ENCODE peak calls at places on chromosomes 16 and 17, in eight cellular contexts. R is endothelial cell of umbilical vein, N is transverse colon, D is suprapubic skin, G is heart left ventricle, P is sigmoid colon, O is A549, A is ovary. C is an unnamed sample.

GRCh38 chr17:36901506-36901905 is 35.8 kb upstream of the LHX1 start:
- DNase-seq in G (no peak), D (no peak), O (no peak), N (no peak), R (no peak), P (no peak), A (no peak), C (peak)

GRCh38 chr17:39568710-39569109 is 39.0 kb downstream of the NEUROD2 start:
- DNase-seq in G (no peak), O (no peak), N (no peak), A (no peak), R (no peak), D (no peak), P (no peak), C (no peak)

GRCh38 chr16:1257561-1258217 is 1.8 kb downstream of the TPSD1 start:
- DNase-seq in G (no peak), N (no peak), A (no peak), D (no peak), O (no peak), R (no peak), P (no peak), C (no peak)

GRCh38 chr17:65130829-65131228 is 6.3 kb upstream of the RGS9 start:
- DNase-seq in O (no peak), R (no peak), G (no peak), N (no peak), A (no peak), D (no peak), P (no peak), C (no peak)

GRCh38 chr17:66915204-66915611 is 49.3 kb upstream of the CACNG4 start:
- DNase-seq in R (no peak), P (no peak), A (no peak), N (peak), D (no peak), O (peak), G (no peak), C (peak)

GRCh38 chr17:78267257-78268073 is 36.0 kb downstream of the TMEM235 start:
- DNase-seq in N (no peak), D (no peak), P (no peak), O (no peak), G (no peak), R (no peak), A (no peak), C (no peak)

GRCh38 chr16:76653390-76654026 is 376.3 kb downstream of the CNTNAP4 start:
- DNase-seq in G (no peak), P (no peak), A (no peak), O (peak), D (no peak), R (peak), N (no peak), C (no peak)

GRCh38 chr16:72878301-72879269 is 169.3 kb downstream of the ZFHX3 start:
- DNase-seq in A (no peak), R (no peak), P (no peak), D (no peak), G (no peak), N (no peak), O (no peak), C (no peak)

GRCh38 chr17:15185625-15185991 is 79.5 kb downstream of the PMP22 start:
- DNase-seq in O (no peak), R (no peak), N (peak), D (no peak), G (no peak), P (no peak), A (no peak), C (no peak)

GRCh38 chr16:29877266-29877961 is 14.4 kb upstream of the CDIPT start:
- DNase-seq in A (no peak), D (no peak), O (peak), N (no peak), R (peak), G (no peak), P (no peak), C (peak)

GRCh38 chr17:31128241-31128640 is 33.5 kb downstream of the NF1 start:
- DNase-seq in G (no peak), R (no peak), O (no peak), A (no peak), N (no peak), D (no peak), P (no peak), C (no peak)

GRCh38 chr17:50534979-50535326 is 2.4 kb downstream of the EPN3 start:
- DNase-seq in G (no peak), P (no peak), N (no peak), D (no peak), R (no peak), A (no peak), O (no peak), C (no peak)

GRCh38 chr17:78725448-78726021 is 56.5 kb downstream of the CYTH1 start:
- DNase-seq in G (no peak), O (no peak), A (no peak), D (no peak), N (no peak), R (no peak), P (no peak), C (no peak)

GRCh38 chr17:49730078-49730786 is 22.5 kb upstream of the SLC35B1 start:
- DNase-seq in P (peak), G (peak), R (peak), D (peak), A (peak), N (peak), O (no peak), C (no peak)

GRCh38 chr16:3959148-3959547 is 78.6 kb upstream of the CREBBP start:
- DNase-seq in A (no peak), O (no peak), R (no peak), G (no peak), P (no peak), D (no peak), N (no peak), C (no peak)

GRCh38 chr17:80910043-80910442 is 81.6 kb upstream of the CHMP6 start:
- DNase-seq in R (no peak), D (no peak), A (no peak), G (no peak), N (no peak), O (no peak), P (peak), C (no peak)

GRCh38 chr17:15213381-15214087 is 51.6 kb downstream of the PMP22 start:
- DNase-seq in G (no peak), O (no peak), A (no peak), P (no peak), N (no peak), R (peak), D (no peak), C (no peak)

GRCh38 chr16:48491517-48491916 is 106.3 kb upstream of the SIAH1 start:
- DNase-seq in D (no peak), N (no peak), G (no peak), A (no peak), O (no peak), P (no peak), R (no peak), C (no peak)

GRCh38 chr16:16092925-16093624 is 130.2 kb downstream of the ABCC6 start:
- DNase-seq in G (peak), P (no peak), N (no peak), R (no peak), D (no peak), A (peak), O (no peak), C (no peak)

GRCh38 chr17:80034977-80035686 is 540 bp downstream of the TBC1D16 start:
- DNase-seq in R (peak), D (no peak), A (no peak), G (no peak), N (peak), O (no peak), P (no peak), C (peak)

GRCh38 chr17:21289902-21290571 is 5.5 kb downstream of the MAP2K3 start:
- DNase-seq in N (no peak), O (no peak), P (peak), G (peak), D (no peak), R (no peak), A (peak), C (no peak)

GRCh38 chr16:22213801-22214200 is 7.7 kb downstream of the EEF2K start:
- DNase-seq in A (no peak), R (no peak), P (no peak), N (no peak), O (no peak), G (peak), D (no peak), C (no peak)

GRCh38 chr16:22217890-22218730 is 12.0 kb downstream of the EEF2K start:
- DNase-seq in G (peak), P (peak), R (no peak), O (peak), N (no peak), A (no peak), D (no peak), C (peak)

GRCh38 chr16:22214893-22215292 is 8.8 kb downstream of the EEF2K start:
- DNase-seq in A (no peak), G (peak), N (no peak), D (no peak), R (no peak), P (no peak), O (no peak), C (no peak)

GRCh38 chr16:22214402-22214801 is 8.3 kb downstream of the EEF2K start:
- DNase-seq in N (no peak), O (no peak), G (no peak), D (no peak), A (no peak), P (no peak), R (no peak), C (no peak)

GRCh38 chr16:22216191-22216831 is 10.2 kb downstream of the EEF2K start:
- DNase-seq in P (no peak), N (no peak), R (no peak), D (no peak), G (peak), A (no peak), O (no peak), C (no peak)
- TF ChIP-seq POLR2A in P (no peak), N (no peak), R (no peak), D (no peak), G (no peak), A (no peak), O (no peak), C (no peak)

DNA sequence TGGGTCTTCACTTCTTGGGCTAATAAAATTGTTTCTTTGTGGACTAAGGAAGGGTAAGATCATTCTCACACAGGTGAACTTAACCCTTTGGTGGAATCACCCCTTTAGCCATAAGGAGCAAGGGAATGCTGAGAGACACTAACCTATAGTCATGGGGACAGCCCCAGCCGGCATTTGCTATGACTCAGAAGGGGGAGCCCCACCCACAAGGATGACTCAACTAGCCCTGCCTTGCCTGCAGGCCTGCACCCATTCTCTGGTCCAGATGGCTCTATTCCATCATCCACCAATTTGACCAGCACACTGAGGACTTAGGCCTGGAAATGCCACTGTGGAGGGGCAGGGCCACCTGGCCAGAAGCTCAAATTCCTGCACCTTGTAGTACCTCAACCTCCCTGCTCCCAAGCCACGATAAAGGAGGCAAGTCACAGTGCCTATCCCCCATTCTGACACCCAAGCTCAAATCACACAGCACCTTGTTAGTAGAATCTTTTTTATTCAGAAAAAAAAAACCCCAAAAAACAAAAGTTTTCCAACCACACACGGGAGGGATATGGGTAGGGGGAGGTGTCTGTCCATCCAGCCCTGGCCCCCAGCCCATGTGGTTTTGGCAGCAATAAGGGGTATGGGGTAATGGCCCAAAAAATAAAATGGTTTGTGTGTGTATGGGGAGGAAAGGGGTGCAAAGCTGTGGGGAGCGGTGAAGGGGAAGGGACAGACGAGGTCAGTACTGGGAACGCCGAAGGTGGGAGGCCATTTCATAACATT is 3.0 kb downstream of the PFN1 start:
- DNase-seq in G (peak), N (peak), O (peak), D (peak), P (peak), A (no peak), R (peak), C (peak)
- TF ChIP-seq POLR2A in G (peak), N (no peak), O (no peak), D (no peak), P (no peak), A (no peak), R (no peak), C (peak)

DNA sequence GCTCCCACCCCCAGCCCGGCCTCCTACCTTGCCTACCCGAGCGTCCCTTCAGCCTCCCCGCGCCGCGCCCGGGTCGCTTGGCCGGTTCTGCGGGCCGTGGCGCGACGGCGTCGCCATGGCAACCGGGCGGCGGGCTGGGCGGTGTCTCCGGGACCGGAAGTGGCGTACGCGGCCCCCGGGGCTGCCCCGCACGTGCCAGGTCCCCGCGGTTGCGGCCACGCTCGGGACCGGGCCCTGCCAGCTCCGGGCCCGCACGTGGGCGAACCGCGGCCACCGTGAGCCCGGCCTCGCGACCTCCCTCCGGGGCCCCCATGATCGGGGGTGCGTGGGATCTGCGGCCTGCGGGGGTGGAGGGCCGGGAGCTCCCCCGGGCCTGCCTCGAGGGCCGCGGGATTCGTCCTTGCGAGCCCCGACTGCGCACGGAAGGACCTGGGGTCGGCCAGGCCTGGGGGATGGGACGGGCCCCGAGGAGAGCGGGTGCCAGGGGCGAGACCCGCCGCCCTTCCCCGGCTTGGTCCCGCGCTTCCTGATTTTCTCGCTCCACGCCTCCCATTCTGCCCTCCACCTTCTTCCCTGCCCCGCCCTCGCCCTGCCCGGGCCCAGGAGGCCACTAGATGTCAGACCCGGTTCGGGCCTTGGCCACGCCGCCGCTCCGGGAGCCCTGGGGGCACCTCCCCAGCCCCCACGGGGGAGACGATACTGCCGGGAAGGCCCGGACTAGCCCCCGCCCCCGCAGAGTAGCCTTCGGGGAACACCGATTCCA is at the start of gene CYB561:
- DNase-seq in P (peak), G (peak), O (peak), N (peak), A (peak), R (peak), D (peak), C (peak)
- TF ChIP-seq POLR2A in P (no peak), G (no peak), O (peak), N (peak), A (peak), R (no peak), D (peak), C (no peak)

GRCh38 chr16:9109255-9109654 is 17.8 kb downstream of the HAPSTR1 start:
- DNase-seq in R (no peak), O (no peak), A (no peak), P (no peak), D (no peak), G (no peak), N (no peak), C (no peak)
- TF ChIP-seq POLR2A in R (peak), O (no peak), A (no peak), P (no peak), D (no peak), G (no peak), N (no peak), C (no peak)

GRCh38 chr17:55440391-55440790 is 18.8 kb upstream of the MMD start:
- DNase-seq in D (no peak), O (no peak), G (no peak), A (no peak), P (no peak), R (no peak), N (no peak), C (no peak)
- TF ChIP-seq POLR2A in D (no peak), O (no peak), G (no peak), A (no peak), P (no peak), R (no peak), N (no peak), C (no peak)